ENCODE peak calls at places on chromosomes 4 and X, in ten cellular contexts. One of them, this sample, is unnamed.

GRCh38 chrX:146054311-146054710 is 236.7 kb downstream of the SLITRK2 start:
- DNase-seq in astrocyte: no peak
- DNase-seq in transverse colon: no peak
- DNase-seq in testis: no peak
- DNase-seq in IMR-90: no peak
- DNase-seq in uterus: no peak
- DNase-seq in endodermal cell: no peak
- DNase-seq in cardiac muscle cell: no peak
- DNase-seq in tibial artery: no peak
- DNase-seq in fibroblast of lung: no peak
- DNase-seq in this sample: no peak

GRCh38 chr4:6126971-6127745 is 73.2 kb downstream of the JAKMIP1 start:
- DNase-seq in astrocyte: no peak
- DNase-seq in transverse colon: no peak
- DNase-seq in testis: no peak
- DNase-seq in IMR-90: no peak
- DNase-seq in uterus: no peak
- DNase-seq in endodermal cell: no peak
- DNase-seq in cardiac muscle cell: no peak
- DNase-seq in tibial artery: peak; percentile 53
- DNase-seq in fibroblast of lung: no peak
- DNase-seq in this sample: no peak

GRCh38 chrX:149641832-149642231 is 10.2 kb upstream of the TMEM185A start:
- DNase-seq in astrocyte: no peak
- DNase-seq in transverse colon: no peak
- DNase-seq in testis: no peak
- DNase-seq in IMR-90: no peak
- DNase-seq in uterus: no peak
- DNase-seq in endodermal cell: no peak
- DNase-seq in cardiac muscle cell: no peak
- DNase-seq in tibial artery: no peak
- DNase-seq in fibroblast of lung: no peak
- DNase-seq in this sample: no peak

GRCh38 chr4:187172340-187172761 is 448.7 kb upstream of the FAT1 start:
- DNase-seq in astrocyte: peak; percentile 67
- DNase-seq in transverse colon: peak; percentile 35
- DNase-seq in testis: no peak
- DNase-seq in IMR-90: no peak
- DNase-seq in uterus: no peak
- DNase-seq in endodermal cell: no peak
- DNase-seq in cardiac muscle cell: no peak
- DNase-seq in tibial artery: no peak
- DNase-seq in fibroblast of lung: peak; percentile 73
- DNase-seq in this sample: no peak

GRCh38 chr4:144732584-144733130 is 86.7 kb downstream of the HHIP start:
- DNase-seq in astrocyte: no peak
- DNase-seq in transverse colon: no peak
- DNase-seq in testis: no peak
- DNase-seq in IMR-90: peak; percentile 4
- DNase-seq in uterus: no peak
- DNase-seq in endodermal cell: no peak
- DNase-seq in cardiac muscle cell: no peak
- DNase-seq in tibial artery: no peak
- DNase-seq in fibroblast of lung: no peak
- DNase-seq in this sample: no peak

GRCh38 chr4:119930546-119930945 is 136.1 kb downstream of the MAD2L1 start:
- DNase-seq in astrocyte: no peak
- DNase-seq in transverse colon: no peak
- DNase-seq in testis: no peak
- DNase-seq in IMR-90: peak; percentile 8
- DNase-seq in uterus: no peak
- DNase-seq in endodermal cell: no peak
- DNase-seq in cardiac muscle cell: no peak
- DNase-seq in tibial artery: no peak
- DNase-seq in fibroblast of lung: no peak
- DNase-seq in this sample: no peak

GRCh38 chr4:73917081-73917501 is 47.9 kb downstream of the CXCL1 start:
- DNase-seq in astrocyte: peak; percentile 97
- DNase-seq in transverse colon: no peak
- DNase-seq in testis: no peak
- DNase-seq in IMR-90: peak; percentile 96
- DNase-seq in uterus: no peak
- DNase-seq in endodermal cell: no peak
- DNase-seq in cardiac muscle cell: no peak
- DNase-seq in tibial artery: no peak
- DNase-seq in fibroblast of lung: peak; percentile 97
- DNase-seq in this sample: no peak

GRCh38 chr4:17561195-17561909 is 15.6 kb upstream of the LAP3 start:
- DNase-seq in astrocyte: peak; percentile 57
- DNase-seq in transverse colon: no peak
- DNase-seq in testis: no peak
- DNase-seq in IMR-90: peak; percentile 79
- DNase-seq in uterus: no peak
- DNase-seq in endodermal cell: peak; percentile 63
- DNase-seq in cardiac muscle cell: no peak
- DNase-seq in tibial artery: no peak
- DNase-seq in fibroblast of lung: no peak
- DNase-seq in this sample: no peak

GRCh38 chr4:55793479-55793878 is 26.1 kb upstream of the EXOC1L start:
- DNase-seq in astrocyte: no peak
- DNase-seq in transverse colon: no peak
- DNase-seq in testis: peak; percentile 15
- DNase-seq in IMR-90: no peak
- DNase-seq in uterus: no peak
- DNase-seq in endodermal cell: no peak
- DNase-seq in cardiac muscle cell: no peak
- DNase-seq in tibial artery: no peak
- DNase-seq in fibroblast of lung: no peak
- DNase-seq in this sample: no peak

GRCh38 chr4:169143335-169143734 is 127.4 kb downstream of the SH3RF1 start:
- DNase-seq in astrocyte: no peak
- DNase-seq in transverse colon: no peak
- DNase-seq in testis: no peak
- DNase-seq in IMR-90: no peak
- DNase-seq in uterus: no peak
- DNase-seq in endodermal cell: peak; percentile 48
- DNase-seq in cardiac muscle cell: no peak
- DNase-seq in tibial artery: no peak
- DNase-seq in fibroblast of lung: no peak
- DNase-seq in this sample: no peak

GRCh38 chr4:169144061-169144600 is 126.6 kb downstream of the SH3RF1 start:
- DNase-seq in astrocyte: no peak
- DNase-seq in transverse colon: no peak
- DNase-seq in testis: no peak
- DNase-seq in IMR-90: no peak
- DNase-seq in uterus: no peak
- DNase-seq in endodermal cell: no peak
- DNase-seq in cardiac muscle cell: no peak
- DNase-seq in tibial artery: no peak
- DNase-seq in fibroblast of lung: no peak
- DNase-seq in this sample: no peak

GRCh38 chr4:169139013-169139412 is 129.0 kb upstream of the CBR4 start:
- DNase-seq in astrocyte: no peak
- DNase-seq in transverse colon: no peak
- DNase-seq in testis: no peak
- DNase-seq in IMR-90: no peak
- DNase-seq in uterus: no peak
- DNase-seq in endodermal cell: no peak
- DNase-seq in cardiac muscle cell: no peak
- DNase-seq in tibial artery: no peak
- DNase-seq in fibroblast of lung: no peak
- DNase-seq in this sample: no peak

GRCh38 chr4:169142390-169142789 is 128.4 kb downstream of the SH3RF1 start:
- DNase-seq in astrocyte: no peak
- DNase-seq in transverse colon: no peak
- DNase-seq in testis: no peak
- DNase-seq in IMR-90: peak; percentile 53
- DNase-seq in uterus: no peak
- DNase-seq in endodermal cell: no peak
- DNase-seq in cardiac muscle cell: no peak
- DNase-seq in tibial artery: no peak
- DNase-seq in fibroblast of lung: peak; percentile 41
- DNase-seq in this sample: no peak

GRCh38 chr4:169142906-169143305 is 127.8 kb downstream of the SH3RF1 start:
- DNase-seq in astrocyte: no peak
- DNase-seq in transverse colon: no peak
- DNase-seq in testis: no peak
- DNase-seq in IMR-90: no peak
- DNase-seq in uterus: no peak
- DNase-seq in endodermal cell: no peak
- DNase-seq in cardiac muscle cell: no peak
- DNase-seq in tibial artery: no peak
- DNase-seq in fibroblast of lung: no peak
- DNase-seq in this sample: no peak
- H3K36me3 ChIP-seq in astrocyte: peaks cover 11% of the 10 kb centered on the region
- H3K36me3 ChIP-seq in transverse colon: no peaks in the 10 kb centered on the region
- H3K36me3 ChIP-seq in testis: no peaks in the 10 kb centered on the region
- H3K36me3 ChIP-seq in IMR-90: peaks cover 3% of the 10 kb centered on the region
- H3K36me3 ChIP-seq in uterus: no peaks in the 10 kb centered on the region
- H3K36me3 ChIP-seq in endodermal cell: peaks cover 59% of the 10 kb centered on the region
- H3K36me3 ChIP-seq in cardiac muscle cell: no peaks in the 10 kb centered on the region
- H3K36me3 ChIP-seq in tibial artery: no peaks in the 10 kb centered on the region
- H3K36me3 ChIP-seq in fibroblast of lung: no peaks in the 10 kb centered on the region
- H3K36me3 ChIP-seq in this sample: no peaks in the 10 kb centered on the region

DNA sequence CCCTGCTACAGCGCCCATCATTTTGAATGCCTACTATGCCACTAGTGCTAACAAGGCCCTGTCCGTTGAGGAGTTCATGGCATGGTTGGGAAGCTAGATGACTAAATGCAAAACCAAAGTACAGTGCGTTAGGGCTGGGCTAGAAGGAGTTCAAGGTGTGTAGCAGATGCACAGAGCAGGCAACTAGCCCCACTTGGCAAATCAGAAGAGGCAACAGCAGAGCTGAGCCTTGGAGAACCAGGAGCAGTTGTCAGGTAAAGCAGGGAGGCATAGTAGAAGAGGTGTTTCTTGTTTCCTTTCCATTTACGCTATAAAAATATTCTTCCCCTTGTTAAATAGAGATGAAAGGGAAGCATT is 146.6 kb upstream of the CPEB2 start:
- DNase-seq in astrocyte: no peak
- DNase-seq in transverse colon: no peak
- DNase-seq in testis: no peak
- DNase-seq in IMR-90: no peak
- DNase-seq in uterus: no peak
- DNase-seq in endodermal cell: peak; percentile 17
- DNase-seq in cardiac muscle cell: no peak
- DNase-seq in tibial artery: no peak
- DNase-seq in fibroblast of lung: no peak
- DNase-seq in this sample: no peak
- H3K9me3 ChIP-seq in astrocyte: no peaks in the 10 kb centered on the region
- H3K9me3 ChIP-seq in transverse colon: no peaks in the 10 kb centered on the region
- H3K9me3 ChIP-seq in testis: no peaks in the 10 kb centered on the region
- H3K9me3 ChIP-seq in IMR-90: no peaks in the 10 kb centered on the region
- H3K9me3 ChIP-seq in uterus: no peaks in the 10 kb centered on the region
- H3K9me3 ChIP-seq in endodermal cell: no peaks in the 10 kb centered on the region
- H3K9me3 ChIP-seq in cardiac muscle cell: no peaks in the 10 kb centered on the region
- H3K9me3 ChIP-seq in tibial artery: no peaks in the 10 kb centered on the region
- H3K9me3 ChIP-seq in fibroblast of lung: no peaks in the 10 kb centered on the region
- H3K9me3 ChIP-seq in this sample: no peaks in the 10 kb centered on the region

GRCh38 chrX:18861436-18861950 is 122.4 kb downstream of the PHKA2 start:
- DNase-seq in astrocyte: no peak
- DNase-seq in transverse colon: no peak
- DNase-seq in testis: no peak
- DNase-seq in IMR-90: no peak
- DNase-seq in uterus: no peak
- DNase-seq in endodermal cell: no peak
- DNase-seq in cardiac muscle cell: no peak
- DNase-seq in tibial artery: no peak
- DNase-seq in fibroblast of lung: no peak
- DNase-seq in this sample: no peak
- H3K27ac ChIP-seq in astrocyte: no peak overlapping the region
- H3K27ac ChIP-seq in transverse colon: no peak overlapping the region
- H3K27ac ChIP-seq in testis: no peak overlapping the region
- H3K27ac ChIP-seq in IMR-90: no peak overlapping the region
- H3K27ac ChIP-seq in uterus: no peak overlapping the region
- H3K27ac ChIP-seq in endodermal cell: no peak overlapping the region
- H3K27ac ChIP-seq in cardiac muscle cell: no peak overlapping the region
- H3K27ac ChIP-seq in tibial artery: no peak overlapping the region
- H3K27ac ChIP-seq in fibroblast of lung: no peak overlapping the region
- H3K27ac ChIP-seq in this sample: no peak overlapping the region

DNA sequence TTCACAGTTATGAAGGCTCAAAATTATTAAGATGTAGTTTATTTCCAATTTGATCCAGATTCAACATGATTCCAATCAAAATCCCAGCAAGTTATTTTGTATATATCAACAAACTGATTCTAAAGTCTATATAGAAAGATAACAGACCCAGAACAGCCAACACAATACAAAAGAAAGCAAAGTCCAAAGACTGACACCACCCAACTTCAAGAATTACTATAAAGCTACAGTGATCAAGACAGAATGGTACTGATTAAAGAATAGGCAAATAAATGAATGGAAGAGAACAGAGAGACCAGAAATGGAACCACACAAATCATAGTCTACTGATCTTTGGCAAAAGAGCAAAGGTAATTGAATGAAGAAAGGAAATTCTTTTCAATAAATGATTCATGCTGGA is 34.9 kb downstream of the NFXL1 start:
- DNase-seq in astrocyte: no peak
- DNase-seq in transverse colon: no peak
- DNase-seq in testis: no peak
- DNase-seq in IMR-90: no peak
- DNase-seq in uterus: no peak
- DNase-seq in endodermal cell: no peak
- DNase-seq in cardiac muscle cell: no peak
- DNase-seq in tibial artery: no peak
- DNase-seq in fibroblast of lung: no peak
- DNase-seq in this sample: no peak
- H3K36me3 ChIP-seq in astrocyte: peaks cover 36% of the 10 kb centered on the region
- H3K36me3 ChIP-seq in transverse colon: peaks cover 57% of the 10 kb centered on the region
- H3K36me3 ChIP-seq in testis: no peaks in the 10 kb centered on the region
- H3K36me3 ChIP-seq in IMR-90: peaks cover 17% of the 10 kb centered on the region
- H3K36me3 ChIP-seq in uterus: no peaks in the 10 kb centered on the region
- H3K36me3 ChIP-seq in endodermal cell: peaks cover 91% of the 10 kb centered on the region
- H3K36me3 ChIP-seq in cardiac muscle cell: peaks cover 64% of the 10 kb centered on the region
- H3K36me3 ChIP-seq in tibial artery: peaks cover 69% of the 10 kb centered on the region
- H3K36me3 ChIP-seq in fibroblast of lung: peaks cover 4% of the 10 kb centered on the region
- H3K36me3 ChIP-seq in this sample: peaks cover 64% of the 10 kb centered on the region

GRCh38 chrX:56343231-56343630 is 111.1 kb downstream of the KLF8 start:
- DNase-seq in astrocyte: no peak
- DNase-seq in transverse colon: no peak
- DNase-seq in testis: no peak
- DNase-seq in IMR-90: no peak
- DNase-seq in uterus: no peak
- DNase-seq in endodermal cell: no peak
- DNase-seq in cardiac muscle cell: no peak
- DNase-seq in tibial artery: no peak
- DNase-seq in fibroblast of lung: no peak
- DNase-seq in this sample: no peak
- H3K9me3 ChIP-seq in astrocyte: no peaks in the 10 kb centered on the region
- H3K9me3 ChIP-seq in transverse colon: no peaks in the 10 kb centered on the region
- H3K9me3 ChIP-seq in testis: no peaks in the 10 kb centered on the region
- H3K9me3 ChIP-seq in IMR-90: no peaks in the 10 kb centered on the region
- H3K9me3 ChIP-seq in uterus: no peaks in the 10 kb centered on the region
- H3K9me3 ChIP-seq in endodermal cell: no peaks in the 10 kb centered on the region
- H3K9me3 ChIP-seq in cardiac muscle cell: no peaks in the 10 kb centered on the region
- H3K9me3 ChIP-seq in tibial artery: peaks cover 5% of the 10 kb centered on the region
- H3K9me3 ChIP-seq in fibroblast of lung: no peaks in the 10 kb centered on the region
- H3K9me3 ChIP-seq in this sample: no peaks in the 10 kb centered on the region

GRCh38 chrX:144592036-144592435 is 655.3 kb upstream of the SPANXN1 start:
- DNase-seq in astrocyte: no peak
- DNase-seq in transverse colon: no peak
- DNase-seq in testis: no peak
- DNase-seq in IMR-90: no peak
- DNase-seq in uterus: no peak
- DNase-seq in endodermal cell: no peak
- DNase-seq in cardiac muscle cell: no peak
- DNase-seq in tibial artery: no peak
- DNase-seq in fibroblast of lung: no peak
- DNase-seq in this sample: no peak
- H3K27ac ChIP-seq in astrocyte: no peak overlapping the region
- H3K27ac ChIP-seq in transverse colon: no peak overlapping the region
- H3K27ac ChIP-seq in testis: no peak overlapping the region
- H3K27ac ChIP-seq in IMR-90: no peak overlapping the region
- H3K27ac ChIP-seq in uterus: no peak overlapping the region
- H3K27ac ChIP-seq in endodermal cell: no peak overlapping the region
- H3K27ac ChIP-seq in cardiac muscle cell: no peak overlapping the region
- H3K27ac ChIP-seq in tibial artery: no peak overlapping the region
- H3K27ac ChIP-seq in fibroblast of lung: no peak overlapping the region
- H3K27ac ChIP-seq in this sample: no peak overlapping the region